ENCODE peak calls at places on chromosomes 13 and 19, in nine cellular contexts. N is activated naive CD4-positive, alpha-beta T cell treated with anti-CD3 and anti-CD28 coated beads for 36 hours; R is GM12864; G is T-helper 2 cell; B is OCI-M1; A is WTC11; H is GM04504; O is AG10803; I is CD4-positive, alpha-beta T cell. W is an unnamed sample.
A peak's percentile ranks its signal among the peaks of the same experiment; 100 is the strongest.

GRCh38 chr19:13208131-13208963 is 58.1 kb downstream of the IER2 start:
- DNase-seq in A (no peak), B (peak; percentile 61), R (peak; percentile 84), H (peak; percentile 66), G (peak; percentile 18), O (peak; percentile 76), I (peak; percentile 40), N (peak; percentile 87), W (peak; percentile 79)

GRCh38 chr13:75279834-75280369 is 202.1 kb downstream of the TBC1D4 start:
- DNase-seq in H (no peak), G (no peak), I (no peak), R (no peak), N (no peak), B (no peak), A (no peak), O (no peak), W (no peak)

GRCh38 chr13:40770609-40770933 is 419 bp downstream of the MRPS31 start:
- DNase-seq in G (no peak), I (no peak), B (no peak), N (no peak), O (no peak), H (no peak), A (no peak), R (no peak), W (no peak)

GRCh38 chr13:71240906-71241305 is 626.1 kb downstream of the DACH1 start:
- DNase-seq in O (no peak), B (peak; percentile 58), N (no peak), H (no peak), A (no peak), I (no peak), R (no peak), G (no peak), W (peak; percentile 14)

GRCh38 chr13:110312669-110313031 is 5.6 kb downstream of the COL4A2 start:
- DNase-seq in G (no peak), I (no peak), R (no peak), O (peak; percentile 90), N (no peak), H (peak; percentile 77), A (no peak), B (no peak), W (peak; percentile 8)

GRCh38 chr19:31418692-31419430 is 69.6 kb upstream of the TSHZ3 start:
- DNase-seq in A (peak; percentile 90), I (no peak), B (no peak), R (no peak), H (no peak), N (no peak), O (no peak), G (no peak), W (no peak)

GRCh38 chr13:79880820-79881219 is 399.9 kb downstream of the NDFIP2 start:
- DNase-seq in G (no peak), A (no peak), N (no peak), H (no peak), R (no peak), I (no peak), B (no peak), O (no peak), W (peak; percentile 73)

GRCh38 chr13:32001392-32001768 is 30.2 kb upstream of the FRY start:
- DNase-seq in N (peak; percentile 14), H (peak; percentile 25), I (no peak), B (peak; percentile 80), G (no peak), O (peak; percentile 67), R (peak; percentile 5), A (peak; percentile 19), W (peak; percentile 91)

GRCh38 chr13:40060318-40061007 is 405.0 kb downstream of the COG6 start:
- DNase-seq in B (no peak), O (peak; percentile 89), H (peak; percentile 84), I (no peak), A (no peak), G (no peak), R (peak; percentile 82), N (peak; percentile 49), W (peak; percentile 86)

GRCh38 chr13:96967248-96967745 is 27.0 kb downstream of the OXGR1 start:
- DNase-seq in G (no peak), I (no peak), A (no peak), R (no peak), O (no peak), B (peak; percentile 48), N (no peak), H (no peak), W (no peak)

GRCh38 chr19:19334989-19335344 is 14.3 kb downstream of the MAU2 start:
- DNase-seq in B (no peak), A (no peak), I (no peak), H (no peak), G (no peak), R (no peak), O (no peak), N (no peak), W (no peak)

GRCh38 chr19:18995804-18996241 is 37.5 kb downstream of the SUGP2 start:
- DNase-seq in G (no peak), H (peak; percentile 63), I (no peak), N (peak; percentile 19), A (peak; percentile 74), B (peak; percentile 71), O (peak; percentile 86), R (no peak), W (peak; percentile 72)

GRCh38 chr19:35347171-35347929 is at the start of gene FFAR1:
- DNase-seq in R (peak; percentile 96), I (no peak), A (no peak), N (peak; percentile 91), B (peak; percentile 33), O (no peak), H (no peak), G (no peak), W (peak; percentile 80)

GRCh38 chr13:25286308-25286968 is 850 bp downstream of the MTMR6 start:
- DNase-seq in A (no peak), R (peak; percentile 44), G (peak; percentile 27), I (peak; percentile 19), B (peak; percentile 12), N (peak; percentile 52), H (no peak), O (peak; percentile 54), W (peak; percentile 67)

GRCh38 chr13:98691360-98691759 is 61.1 kb downstream of the SLC15A1 start:
- DNase-seq in N (no peak), G (no peak), H (no peak), R (no peak), A (no peak), I (no peak), O (no peak), B (no peak), W (no peak)

GRCh38 chr19:49114630-49115363 is 627 bp downstream of the LIN7B start:
- DNase-seq in A (peak; percentile 86), O (peak; percentile 58), R (no peak), N (peak; percentile 66), H (no peak), B (no peak), G (peak; percentile 33), I (peak; percentile 49), W (peak; percentile 74)

GRCh38 chr19:21141787-21142464 is at the start of gene ZNF431:
- DNase-seq in I (peak; percentile 81), G (peak; percentile 83), O (peak; percentile 92), R (peak; percentile 94), A (peak; percentile 92), B (peak; percentile 99), H (peak; percentile 90), N (peak; percentile 95), W (peak; percentile 97)

GRCh38 chr13:28527629-28528028 is 32.7 kb upstream of the FLT1 start:
- DNase-seq in H (no peak), G (no peak), O (no peak), N (no peak), I (no peak), A (no peak), B (no peak), R (no peak), W (peak; percentile 94)

GRCh38 chr13:95571941-95572340 is 19.4 kb downstream of the CLDN10 start:
- DNase-seq in N (no peak), G (no peak), R (no peak), I (no peak), B (no peak), A (no peak), O (no peak), H (no peak), W (no peak)

GRCh38 chr13:82358284-82358683 is 1524.0 kb downstream of the SLITRK1 start:
- DNase-seq in I (no peak), H (no peak), B (no peak), G (no peak), N (no peak), R (no peak), O (no peak), A (no peak), W (no peak)

GRCh38 chr19:485122-485521 is 11.2 kb upstream of the MADCAM1 start:
- DNase-seq in G (no peak), A (no peak), N (no peak), O (no peak), I (no peak), R (no peak), H (no peak), B (no peak), W (no peak)

GRCh38 chr13:20136781-20137703 is 23.8 kb downstream of the GJA3 start:
- DNase-seq in H (no peak), N (peak; percentile 61), A (peak; percentile 77), G (peak; percentile 25), I (no peak), B (peak; percentile 62), R (no peak), O (no peak), W (peak; percentile 61)

GRCh38 chr19:21604941-21605548 is 99.6 kb downstream of the ZNF429 start:
- DNase-seq in A (no peak), O (no peak), B (no peak), R (no peak), H (no peak), I (no peak), G (no peak), N (no peak), W (peak; percentile 9)

GRCh38 chr19:5234412-5234811 is 106.2 kb downstream of the PTPRS start:
- DNase-seq in G (no peak), B (no peak), H (no peak), I (no peak), A (no peak), R (no peak), N (no peak), O (no peak), W (no peak)

GRCh38 chr19:39154626-39155100 is 29.1 kb downstream of the PAK4 start:
- DNase-seq in H (no peak), O (no peak), N (no peak), R (no peak), A (peak; percentile 56), B (no peak), G (no peak), I (no peak), W (no peak)

GRCh38 chr19:27748551-27749152 is 1464.3 kb downstream of the UQCRFS1 start:
- DNase-seq in G (no peak), R (no peak), H (no peak), O (no peak), A (no peak), B (no peak), I (no peak), N (no peak), W (no peak)

GRCh38 chr19:50893047-50893737 is 18.0 kb downstream of the KLK4 start:
- DNase-seq in A (peak; percentile 63), R (no peak), H (no peak), N (peak; percentile 16), G (no peak), B (peak; percentile 39), O (no peak), I (no peak), W (peak; percentile 37)

GRCh38 chr19:53977991-53978731 is 13.3 kb upstream of the CACNG6 start:
- DNase-seq in I (no peak), R (no peak), H (peak; percentile 32), A (peak; percentile 99), O (peak; percentile 86), B (no peak), N (peak; percentile 47), G (peak; percentile 30), W (no peak)

GRCh38 chr13:90919153-90919552 is 428.3 kb upstream of the MIR17HG start:
- DNase-seq in A (no peak), N (no peak), O (no peak), R (no peak), H (no peak), B (peak; percentile 40), I (no peak), G (no peak), W (no peak)

GRCh38 chr19:42440357-42441046 is 2.2 kb downstream of the CXCL17 start:
- DNase-seq in A (peak; percentile 85), I (peak; percentile 74), N (peak; percentile 88), R (no peak), H (no peak), G (peak; percentile 71), O (peak; percentile 69), B (peak; percentile 89), W (peak; percentile 65)

GRCh38 chr13:73174521-73175010 is 115.8 kb downstream of the KLF5 start:
- DNase-seq in I (no peak), O (no peak), G (no peak), H (no peak), B (no peak), A (no peak), N (no peak), R (no peak), W (no peak)